ENCODE peak calls at places on chromosome 12, in six cellular contexts. Q is K562, E is A549, Y is endothelial cell of umbilical vein, K is HepG2, W is GM12878. H is an unnamed sample.

GRCh38 chr12:15629108-15629507 is 160.1 kb downstream of the EPS8 start:
- DNase-seq in Q (no peak), E (peak), Y (peak), K (peak), W (peak), H (peak)

GRCh38 chr12:67043771-67044170 is 225.4 kb upstream of the CAND1 start:
- DNase-seq in Q (no peak), E (no peak), Y (no peak), K (no peak), W (no peak), H (no peak)

GRCh38 chr12:31263661-31264060 is 62.3 kb downstream of the SINHCAF start:
- DNase-seq in Q (no peak), E (no peak), Y (no peak), K (no peak), W (no peak), H (no peak)

GRCh38 chr12:79897617-79898016 is 37.3 kb downstream of the PPP1R12A start:
- DNase-seq in Q (no peak), E (no peak), Y (no peak), K (peak), W (no peak), H (no peak)

GRCh38 chr12:15602051-15602672 is 187.0 kb downstream of the EPS8 start:
- DNase-seq in Q (no peak), E (no peak), Y (no peak), K (peak), W (no peak), H (no peak)

GRCh38 chr12:58602179-58602578 is 318.1 kb downstream of the LRIG3 start:
- DNase-seq in Q (no peak), E (no peak), Y (no peak), K (no peak), W (no peak), H (no peak)

GRCh38 chr12:41013921-41014642 is 174.0 kb upstream of the PDZRN4 start:
- DNase-seq in Q (no peak), E (no peak), Y (peak), K (no peak), W (no peak), H (no peak)

GRCh38 chr12:107125833-107126232 is 32.5 kb upstream of the CRY1 start:
- DNase-seq in Q (no peak), E (no peak), Y (no peak), K (no peak), W (no peak), H (no peak)

GRCh38 chr12:23361971-23362370 is 587.5 kb downstream of the SOX5 start:
- DNase-seq in Q (peak), E (no peak), Y (no peak), K (no peak), W (no peak), H (peak)
- TF ChIP-seq CTCF in Q (no peak), E (no peak), Y (peak), K (no peak), W (peak), H (peak)

GRCh38 chr12:112340235-112340634 is 42.0 kb downstream of the HECTD4 start:
- DNase-seq in Q (no peak), E (no peak), Y (no peak), K (no peak), W (no peak), H (no peak)
- TF ChIP-seq MYC in Q (no peak), E (no peak), Y (no peak), K (no peak), W (no peak), H (no peak)

GRCh38 chr12:52258335-52258901 is 16.0 kb upstream of the KRT86 start:
- DNase-seq in Q (no peak), E (no peak), Y (peak), K (no peak), W (no peak), H (peak)
- H3K4me3 ChIP-seq in Q (no peak), E (no peak), Y (no peak), K (no peak), W (no peak), H (no peak)

GRCh38 chr12:26274441-26275312 is 79.3 kb downstream of the SSPN start:
- DNase-seq in Q (peak), E (peak), Y (peak), K (peak), W (peak), H (peak)
- TF ChIP-seq CTCF in Q (peak), E (peak), Y (no peak), K (peak), W (no peak), H (peak)

DNA sequence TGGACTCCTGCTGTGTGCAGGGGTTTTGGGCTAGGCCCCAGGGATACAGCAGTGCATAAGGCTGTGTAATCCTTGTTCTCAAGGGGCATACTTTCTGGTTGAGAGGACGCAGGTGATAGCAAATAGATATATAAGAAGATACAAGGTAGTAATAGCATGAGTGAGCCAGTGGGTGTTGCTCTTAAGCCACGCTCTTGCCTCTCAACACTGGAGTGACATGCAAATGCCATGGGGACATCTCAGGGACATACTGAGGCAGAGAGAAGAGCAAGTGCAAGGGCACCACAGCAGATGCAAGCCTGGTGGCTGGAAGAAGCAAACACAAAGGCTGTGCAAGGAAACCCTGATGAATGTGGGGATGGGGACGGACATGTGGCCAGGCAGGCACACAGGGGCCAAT is 223.3 kb downstream of the CHST11 start:
- DNase-seq in Q (no peak), E (no peak), Y (peak), K (peak), W (peak), H (peak)
- TF ChIP-seq MYC in Q (no peak), E (no peak), Y (no peak), K (no peak), W (no peak), H (peak)

H was measured in NB4.